ENCODE peak calls at places on chromosomes 4 and X, in seven cellular contexts. One of them, this sample, is unnamed.

GRCh38 chr4:156771171-156771837 is 200.3 kb downstream of the PDGFC start:
- DNase-seq in H9: peak; percentile 33
- DNase-seq in neuronal stem cell: peak; percentile 41
- DNase-seq in mesendoderm: peak; percentile 28
- DNase-seq in trophoblast cell: peak; percentile 17
- DNase-seq in IMR-90: peak; percentile 69
- DNase-seq in H1: no peak
- DNase-seq in this sample: peak; percentile 49

GRCh38 chr4:67853336-67853735 is 30.5 kb downstream of the TMPRSS11D start:
- DNase-seq in IMR-90: no peak
- DNase-seq in H9: no peak
- DNase-seq in H1: no peak
- DNase-seq in trophoblast cell: no peak
- DNase-seq in neuronal stem cell: no peak
- DNase-seq in mesendoderm: no peak
- DNase-seq in this sample: no peak

GRCh38 chrX:118802857-118803256 is 20.8 kb upstream of the ZCCHC12 start:
- DNase-seq in IMR-90: peak; percentile 35
- DNase-seq in mesendoderm: no peak
- DNase-seq in H1: no peak
- DNase-seq in trophoblast cell: no peak
- DNase-seq in neuronal stem cell: no peak
- DNase-seq in H9: no peak
- DNase-seq in this sample: peak; percentile 17

GRCh38 chr4:127870688-127871087 is 10.0 kb upstream of the PLK4 start:
- DNase-seq in IMR-90: peak; percentile 89
- DNase-seq in H1: no peak
- DNase-seq in H9: no peak
- DNase-seq in trophoblast cell: peak; percentile 45
- DNase-seq in neuronal stem cell: no peak
- DNase-seq in mesendoderm: peak; percentile 42
- DNase-seq in this sample: peak; percentile 89

GRCh38 chrX:53133400-53133799 is 39.5 kb downstream of the KANTR start:
- DNase-seq in IMR-90: no peak
- DNase-seq in H9: no peak
- DNase-seq in neuronal stem cell: no peak
- DNase-seq in H1: no peak
- DNase-seq in trophoblast cell: no peak
- DNase-seq in mesendoderm: no peak
- DNase-seq in this sample: no peak

GRCh38 chr4:96593422-96593821 is 753.5 kb downstream of the PDHA2 start:
- DNase-seq in H1: no peak
- DNase-seq in neuronal stem cell: no peak
- DNase-seq in IMR-90: no peak
- DNase-seq in H9: no peak
- DNase-seq in trophoblast cell: no peak
- DNase-seq in mesendoderm: no peak
- DNase-seq in this sample: no peak

GRCh38 chr4:2867758-2868491 is 24.3 kb downstream of the ADD1 start:
- DNase-seq in trophoblast cell: no peak
- DNase-seq in mesendoderm: peak; percentile 95
- DNase-seq in neuronal stem cell: no peak
- DNase-seq in IMR-90: peak; percentile 47
- DNase-seq in H9: peak; percentile 33
- DNase-seq in H1: no peak
- DNase-seq in this sample: peak; percentile 77

GRCh38 chrX:53605004-53605403 is 81.5 kb downstream of the HUWE1 start:
- DNase-seq in H9: no peak
- DNase-seq in trophoblast cell: no peak
- DNase-seq in mesendoderm: no peak
- DNase-seq in IMR-90: peak; percentile 1
- DNase-seq in H1: no peak
- DNase-seq in neuronal stem cell: no peak
- DNase-seq in this sample: no peak

GRCh38 chrX:68261060-68261672 is 172.1 kb downstream of the OPHN1 start:
- DNase-seq in trophoblast cell: no peak
- DNase-seq in IMR-90: peak; percentile 20
- DNase-seq in neuronal stem cell: no peak
- DNase-seq in mesendoderm: no peak
- DNase-seq in H1: no peak
- DNase-seq in H9: no peak
- DNase-seq in this sample: no peak

GRCh38 chrX:49230500-49231232 is 2.5 kb downstream of the CACNA1F start:
- DNase-seq in neuronal stem cell: peak; percentile 26
- DNase-seq in mesendoderm: peak; percentile 81
- DNase-seq in H1: no peak
- DNase-seq in H9: peak; percentile 86
- DNase-seq in IMR-90: no peak
- DNase-seq in trophoblast cell: peak; percentile 8
- DNase-seq in this sample: no peak

GRCh38 chr4:166019441-166019840 is 146.4 kb downstream of the TLL1 start:
- DNase-seq in IMR-90: no peak
- DNase-seq in mesendoderm: no peak
- DNase-seq in trophoblast cell: no peak
- DNase-seq in neuronal stem cell: no peak
- DNase-seq in H9: no peak
- DNase-seq in H1: no peak
- DNase-seq in this sample: no peak

GRCh38 chrX:55120767-55121358 is 32.0 kb downstream of the PAGE2 start:
- DNase-seq in H9: no peak
- DNase-seq in trophoblast cell: no peak
- DNase-seq in neuronal stem cell: no peak
- DNase-seq in IMR-90: no peak
- DNase-seq in mesendoderm: peak; percentile 89
- DNase-seq in H1: no peak
- DNase-seq in this sample: no peak

GRCh38 chr4:41613362-41613761 is 75.4 kb downstream of the LIMCH1 start:
- DNase-seq in H1: no peak
- DNase-seq in IMR-90: no peak
- DNase-seq in mesendoderm: peak; percentile 55
- DNase-seq in H9: peak; percentile 53
- DNase-seq in trophoblast cell: no peak
- DNase-seq in neuronal stem cell: no peak
- DNase-seq in this sample: peak; percentile 19

GRCh38 chr4:81227138-81227537 is 12.1 kb upstream of the PRKG2 start:
- DNase-seq in neuronal stem cell: no peak
- DNase-seq in H9: no peak
- DNase-seq in H1: no peak
- DNase-seq in trophoblast cell: no peak
- DNase-seq in mesendoderm: no peak
- DNase-seq in IMR-90: no peak
- DNase-seq in this sample: no peak

GRCh38 chr4:119038465-119038864 is 97.2 kb upstream of the MYOZ2 start:
- DNase-seq in trophoblast cell: no peak
- DNase-seq in H1: no peak
- DNase-seq in mesendoderm: no peak
- DNase-seq in IMR-90: peak; percentile 40
- DNase-seq in H9: no peak
- DNase-seq in neuronal stem cell: no peak
- DNase-seq in this sample: no peak

GRCh38 chr4:3771167-3771809 is 5.1 kb downstream of the ADRA2C start:
- DNase-seq in H1: no peak
- DNase-seq in trophoblast cell: no peak
- DNase-seq in mesendoderm: no peak
- DNase-seq in IMR-90: no peak
- DNase-seq in H9: no peak
- DNase-seq in neuronal stem cell: no peak
- DNase-seq in this sample: no peak

GRCh38 chr4:5420266-5420665 is 288.1 kb downstream of the EVC2 start:
- DNase-seq in mesendoderm: no peak
- DNase-seq in H1: no peak
- DNase-seq in neuronal stem cell: no peak
- DNase-seq in IMR-90: no peak
- DNase-seq in trophoblast cell: no peak
- DNase-seq in H9: no peak
- DNase-seq in this sample: no peak

GRCh38 chr4:76192221-76192620 is 21.4 kb downstream of the SCARB2 start:
- DNase-seq in trophoblast cell: no peak
- DNase-seq in H9: no peak
- DNase-seq in mesendoderm: no peak
- DNase-seq in neuronal stem cell: no peak
- DNase-seq in IMR-90: no peak
- DNase-seq in H1: no peak
- DNase-seq in this sample: no peak

GRCh38 chr4:83124079-83124780 is 9.7 kb upstream of the PLAC8 start:
- DNase-seq in H9: no peak
- DNase-seq in H1: no peak
- DNase-seq in IMR-90: peak; percentile 2
- DNase-seq in trophoblast cell: peak; percentile 90
- DNase-seq in neuronal stem cell: no peak
- DNase-seq in mesendoderm: no peak
- DNase-seq in this sample: peak; percentile 56

GRCh38 chr4:94479358-94480141 is 27.8 kb downstream of the PDLIM5 start:
- DNase-seq in neuronal stem cell: no peak
- DNase-seq in trophoblast cell: no peak
- DNase-seq in H1: no peak
- DNase-seq in mesendoderm: no peak
- DNase-seq in H9: no peak
- DNase-seq in IMR-90: no peak
- DNase-seq in this sample: no peak

GRCh38 chr4:126839066-126839465 is 793.7 kb upstream of the INTU start:
- DNase-seq in mesendoderm: no peak
- DNase-seq in neuronal stem cell: no peak
- DNase-seq in H1: no peak
- DNase-seq in H9: no peak
- DNase-seq in trophoblast cell: no peak
- DNase-seq in IMR-90: peak; percentile 43
- DNase-seq in this sample: no peak

GRCh38 chr4:4865705-4866123 is 6.2 kb downstream of the MSX1 start:
- DNase-seq in H9: no peak
- DNase-seq in neuronal stem cell: no peak
- DNase-seq in IMR-90: no peak
- DNase-seq in trophoblast cell: no peak
- DNase-seq in H1: no peak
- DNase-seq in mesendoderm: no peak
- DNase-seq in this sample: no peak

GRCh38 chr4:138756519-138756918 is 259.1 kb upstream of the NOCT start:
- DNase-seq in mesendoderm: no peak
- DNase-seq in neuronal stem cell: no peak
- DNase-seq in H9: no peak
- DNase-seq in H1: no peak
- DNase-seq in trophoblast cell: no peak
- DNase-seq in IMR-90: no peak
- DNase-seq in this sample: no peak

GRCh38 chr4:137238456-137238855 is 293.8 kb downstream of the PCDH18 start:
- DNase-seq in neuronal stem cell: no peak
- DNase-seq in trophoblast cell: no peak
- DNase-seq in IMR-90: no peak
- DNase-seq in mesendoderm: no peak
- DNase-seq in H9: no peak
- DNase-seq in H1: no peak
- DNase-seq in this sample: no peak

GRCh38 chr4:72666910-72667309 is 97.9 kb upstream of the ADAMTS3 start:
- DNase-seq in mesendoderm: peak; percentile 79
- DNase-seq in neuronal stem cell: peak; percentile 6
- DNase-seq in IMR-90: no peak
- DNase-seq in trophoblast cell: no peak
- DNase-seq in H9: peak; percentile 84
- DNase-seq in H1: no peak
- DNase-seq in this sample: no peak
- H3K79me1 ChIP-seq in mesendoderm: no peaks in the 10 kb centered on the region
- H3K79me1 ChIP-seq in neuronal stem cell: no peaks in the 10 kb centered on the region
- H3K79me1 ChIP-seq in IMR-90: no peaks in the 10 kb centered on the region
- H3K79me1 ChIP-seq in trophoblast cell: no peaks in the 10 kb centered on the region
- H3K79me1 ChIP-seq in H9: no peaks in the 10 kb centered on the region
- H3K79me1 ChIP-seq in H1: no peaks in the 10 kb centered on the region
- H3K79me1 ChIP-seq in this sample: no peaks in the 10 kb centered on the region

GRCh38 chrX:109624022-109624421 is 950 bp downstream of the KCNE5 start:
- DNase-seq in neuronal stem cell: no peak
- DNase-seq in mesendoderm: peak; percentile 0
- DNase-seq in trophoblast cell: no peak
- DNase-seq in H9: no peak
- DNase-seq in H1: no peak
- DNase-seq in IMR-90: no peak
- DNase-seq in this sample: no peak

GRCh38 chrX:109622270-109622669 is 2.7 kb downstream of the KCNE5 start:
- DNase-seq in neuronal stem cell: no peak
- DNase-seq in trophoblast cell: no peak
- DNase-seq in IMR-90: no peak
- DNase-seq in mesendoderm: no peak
- DNase-seq in H9: no peak
- DNase-seq in H1: no peak
- DNase-seq in this sample: no peak

GRCh38 chrX:109624641-109625311 is at the start of gene KCNE5:
- DNase-seq in IMR-90: no peak
- DNase-seq in H9: peak; percentile 75
- DNase-seq in neuronal stem cell: peak; percentile 53
- DNase-seq in trophoblast cell: peak; percentile 12
- DNase-seq in mesendoderm: peak; percentile 73
- DNase-seq in H1: no peak
- DNase-seq in this sample: peak; percentile 29

GRCh38 chrX:109614951-109615350 is 10.0 kb downstream of the KCNE5 start:
- DNase-seq in H9: no peak
- DNase-seq in trophoblast cell: peak; percentile 74
- DNase-seq in H1: no peak
- DNase-seq in IMR-90: no peak
- DNase-seq in mesendoderm: peak; percentile 26
- DNase-seq in neuronal stem cell: no peak
- DNase-seq in this sample: no peak

GRCh38 chrX:109619816-109620215 is 5.2 kb downstream of the KCNE5 start:
- DNase-seq in mesendoderm: peak; percentile 13
- DNase-seq in H1: no peak
- DNase-seq in neuronal stem cell: no peak
- DNase-seq in IMR-90: no peak
- DNase-seq in H9: no peak
- DNase-seq in trophoblast cell: peak; percentile 10
- DNase-seq in this sample: no peak
- H3K79me1 ChIP-seq in mesendoderm: no peaks in the 10 kb centered on the region
- H3K79me1 ChIP-seq in H1: no peaks in the 10 kb centered on the region
- H3K79me1 ChIP-seq in neuronal stem cell: no peaks in the 10 kb centered on the region
- H3K79me1 ChIP-seq in IMR-90: no peaks in the 10 kb centered on the region
- H3K79me1 ChIP-seq in H9: no peaks in the 10 kb centered on the region
- H3K79me1 ChIP-seq in trophoblast cell: peaks cover under 1% of the 10 kb centered on the region
- H3K79me1 ChIP-seq in this sample: no peaks in the 10 kb centered on the region

GRCh38 chrX:107826286-107827136 is 845 bp downstream of the MID2 start:
- DNase-seq in mesendoderm: peak; percentile 60
- DNase-seq in H9: peak; percentile 38
- DNase-seq in trophoblast cell: peak; percentile 6
- DNase-seq in H1: no peak
- DNase-seq in neuronal stem cell: peak; percentile 36
- DNase-seq in IMR-90: peak; percentile 42
- DNase-seq in this sample: peak; percentile 77
- H3K79me1 ChIP-seq in mesendoderm: no peaks in the 10 kb centered on the region
- H3K79me1 ChIP-seq in H9: no peaks in the 10 kb centered on the region
- H3K79me1 ChIP-seq in trophoblast cell: no peaks in the 10 kb centered on the region
- H3K79me1 ChIP-seq in H1: no peaks in the 10 kb centered on the region
- H3K79me1 ChIP-seq in neuronal stem cell: no peaks in the 10 kb centered on the region
- H3K79me1 ChIP-seq in IMR-90: no peaks in the 10 kb centered on the region
- H3K79me1 ChIP-seq in this sample: peaks cover 3% of the 10 kb centered on the region

DNA sequence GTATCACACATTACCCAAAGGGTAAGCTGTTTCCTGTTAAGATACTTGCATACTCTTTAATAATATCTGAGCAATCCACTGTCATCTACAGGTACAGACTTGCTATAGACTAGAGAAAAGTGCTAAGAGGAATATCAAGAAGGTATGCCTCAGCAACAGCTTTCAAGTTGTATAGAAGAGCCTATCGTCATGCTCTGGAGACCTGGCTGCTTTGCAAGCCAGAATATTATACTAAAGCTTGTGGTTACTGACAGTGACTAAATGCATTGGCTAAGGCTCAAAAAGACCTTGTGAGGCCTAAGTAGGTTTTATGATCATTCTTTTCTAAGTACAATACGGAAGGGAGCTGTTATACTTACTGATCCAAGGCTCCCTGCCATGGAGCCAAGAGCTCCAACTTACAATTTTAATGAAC is 11.3 kb downstream of the LAMP2 start:
- DNase-seq in neuronal stem cell: no peak
- DNase-seq in H1: no peak
- DNase-seq in mesendoderm: no peak
- DNase-seq in IMR-90: peak; percentile 76
- DNase-seq in trophoblast cell: no peak
- DNase-seq in H9: no peak
- DNase-seq in this sample: peak; percentile 59
- H3K79me1 ChIP-seq in neuronal stem cell: no peaks in the 10 kb centered on the region
- H3K79me1 ChIP-seq in H1: no peaks in the 10 kb centered on the region
- H3K79me1 ChIP-seq in mesendoderm: no peaks in the 10 kb centered on the region
- H3K79me1 ChIP-seq in IMR-90: peaks cover 7% of the 10 kb centered on the region
- H3K79me1 ChIP-seq in trophoblast cell: no peaks in the 10 kb centered on the region
- H3K79me1 ChIP-seq in H9: no peaks in the 10 kb centered on the region
- H3K79me1 ChIP-seq in this sample: peaks cover 2% of the 10 kb centered on the region

This sample was measured in mesenchymal stem cell.